ENCODE peak calls at places on chromosomes 11 and 22, in ten cellular contexts. E, I, X, T, N, M, D, Y, V and F are unnamed samples.

GRCh38 chr11:64230985-64231365 is 627 bp downstream of the DNAJC4 start:
- DNase-seq in E (no peak), I (no peak), X (no peak), T (peak), N (no peak), M (no peak), D (no peak), Y (no peak), V (no peak), F (no peak)

GRCh38 chr22:50735739-50736030 is 2.3 kb upstream of the ACR start:
- DNase-seq in E (no peak), I (no peak), X (no peak), T (no peak), N (no peak), M (no peak), D (no peak), Y (no peak), V (no peak), F (no peak)

GRCh38 chr11:73323464-73323863 is 15.4 kb downstream of the ARHGEF17 start:
- DNase-seq in E (no peak), I (no peak), X (no peak), T (no peak), N (no peak), M (no peak), D (no peak), Y (no peak), V (peak), F (no peak)

GRCh38 chr22:38074181-38075104 is 9.5 kb downstream of the SLC16A8 start:
- DNase-seq in E (no peak), I (no peak), X (no peak), T (no peak), N (no peak), M (no peak), D (no peak), Y (no peak), V (no peak), F (no peak)

GRCh38 chr11:126115253-126115540 is 52.5 kb upstream of the CDON start:
- DNase-seq in E (no peak), I (peak), X (no peak), T (no peak), N (no peak), M (no peak), D (no peak), Y (no peak), V (no peak), F (no peak)

GRCh38 chr11:131762346-131763110 is 392.1 kb downstream of the NTM start:
- DNase-seq in E (no peak), I (no peak), X (no peak), T (no peak), N (no peak), M (no peak), D (no peak), Y (no peak), V (peak), F (no peak)

GRCh38 chr22:42228480-42228879 is 42.0 kb downstream of the TCF20 start:
- DNase-seq in E (no peak), I (no peak), X (no peak), T (no peak), N (no peak), M (no peak), D (no peak), Y (no peak), V (peak), F (no peak)

GRCh38 chr11:100719809-100720221 is 32.7 kb downstream of the ARHGAP42 start:
- DNase-seq in E (no peak), I (peak), X (no peak), T (no peak), N (no peak), M (peak), D (no peak), Y (no peak), V (peak), F (no peak)

GRCh38 chr11:64032050-64032449 is 3.7 kb upstream of the FLRT1 start:
- DNase-seq in E (no peak), I (no peak), X (no peak), T (no peak), N (no peak), M (no peak), D (no peak), Y (no peak), V (no peak), F (no peak)

GRCh38 chr11:29231586-29231985 is 785.2 kb downstream of the KCNA4 start:
- DNase-seq in E (no peak), I (no peak), X (no peak), T (no peak), N (no peak), M (no peak), D (no peak), Y (no peak), V (no peak), F (no peak)

GRCh38 chr11:1568451-1568911 is 3.6 kb downstream of the DUSP8 start:
- DNase-seq in E (no peak), I (peak), X (no peak), T (no peak), N (peak), M (no peak), D (no peak), Y (no peak), V (no peak), F (no peak)

GRCh38 chr22:40320687-40321086 is 25.6 kb upstream of the ADSL start:
- DNase-seq in E (no peak), I (no peak), X (no peak), T (no peak), N (no peak), M (no peak), D (no peak), Y (no peak), V (no peak), F (no peak)

GRCh38 chr11:46106530-46107407 is 14.5 kb downstream of the PHF21A start:
- DNase-seq in E (no peak), I (no peak), X (no peak), T (peak), N (no peak), M (no peak), D (no peak), Y (no peak), V (peak), F (no peak)

GRCh38 chr11:64384039-64384737 is 25.2 kb downstream of the RPS6KA4 start:
- DNase-seq in E (no peak), I (peak), X (no peak), T (no peak), N (no peak), M (no peak), D (no peak), Y (no peak), V (no peak), F (no peak)

GRCh38 chr11:18191376-18191775 is 18.7 kb downstream of the MRGPRX4 start:
- DNase-seq in E (no peak), I (no peak), X (no peak), T (peak), N (no peak), M (no peak), D (no peak), Y (no peak), V (no peak), F (no peak)

GRCh38 chr22:46084943-46085830 is 65.1 kb upstream of the PPARA start:
- DNase-seq in E (no peak), I (peak), X (no peak), T (no peak), N (no peak), M (no peak), D (no peak), Y (no peak), V (peak), F (no peak)

GRCh38 chr11:27300974-27301373 is 62.0 kb downstream of the CCDC34 start:
- DNase-seq in E (no peak), I (no peak), X (no peak), T (no peak), N (no peak), M (no peak), D (no peak), Y (no peak), V (no peak), F (no peak)

GRCh38 chr11:75298191-75298590 is 53.3 kb downstream of the ARRB1 start:
- DNase-seq in E (no peak), I (no peak), X (no peak), T (no peak), N (no peak), M (no peak), D (no peak), Y (no peak), V (no peak), F (no peak)

GRCh38 chr11:118437736-118438125 is 1.4 kb downstream of the KMT2A start:
- DNase-seq in E (no peak), I (peak), X (no peak), T (peak), N (peak), M (no peak), D (peak), Y (peak), V (peak), F (no peak)

GRCh38 chr11:3016861-3017260 is 24.7 kb upstream of the NAP1L4 start:
- DNase-seq in E (no peak), I (no peak), X (no peak), T (no peak), N (no peak), M (no peak), D (no peak), Y (no peak), V (no peak), F (no peak)

GRCh38 chr11:66734215-66734614 is 5.2 kb upstream of the SPTBN2 start:
- DNase-seq in E (no peak), I (no peak), X (no peak), T (no peak), N (no peak), M (no peak), D (no peak), Y (no peak), V (no peak), F (no peak)

GRCh38 chr11:30860970-30861369 is 274.8 kb upstream of the MPPED2 start:
- DNase-seq in E (no peak), I (no peak), X (no peak), T (no peak), N (no peak), M (no peak), D (no peak), Y (no peak), V (no peak), F (no peak)

GRCh38 chr22:23850136-23850611 is 7.5 kb upstream of the SLC2A11 start:
- DNase-seq in E (no peak), I (peak), X (no peak), T (no peak), N (no peak), M (no peak), D (no peak), Y (no peak), V (no peak), F (no peak)

GRCh38 chr22:19149962-19150361 is at the start of gene GSC2:
- DNase-seq in E (no peak), I (no peak), X (no peak), T (no peak), N (no peak), M (no peak), D (no peak), Y (no peak), V (no peak), F (no peak)

GRCh38 chr11:12800032-12800671 is 125.9 kb downstream of the TEAD1 start:
- DNase-seq in E (no peak), I (peak), X (no peak), T (no peak), N (no peak), M (peak), D (no peak), Y (no peak), V (no peak), F (no peak)

GRCh38 chr11:61004037-61004641 is 32.7 kb downstream of the CD6 start:
- DNase-seq in E (no peak), I (no peak), X (no peak), T (no peak), N (no peak), M (no peak), D (peak), Y (no peak), V (no peak), F (no peak)

GRCh38 chr11:113329725-113330124 is 15.3 kb downstream of the TTC12 start:
- DNase-seq in E (no peak), I (no peak), X (no peak), T (no peak), N (no peak), M (no peak), D (no peak), Y (no peak), V (no peak), F (no peak)

GRCh38 chr11:128733440-128734115 is 39.7 kb downstream of the FLI1 start:
- DNase-seq in E (no peak), I (no peak), X (no peak), T (no peak), N (no peak), M (no peak), D (no peak), Y (peak), V (no peak), F (no peak)

GRCh38 chr22:40383905-40384304 is 13.5 kb downstream of the SGSM3 start:
- DNase-seq in E (no peak), I (no peak), X (no peak), T (peak), N (no peak), M (no peak), D (no peak), Y (no peak), V (no peak), F (no peak)

GRCh38 chr11:13214276-13214865 is 63.2 kb upstream of the BMAL1 start:
- DNase-seq in E (no peak), I (no peak), X (no peak), T (no peak), N (no peak), M (no peak), D (no peak), Y (no peak), V (no peak), F (no peak)

GRCh38 chr22:49487950-49488349 is 339.7 kb downstream of the BRD1 start:
- DNase-seq in E (no peak), I (no peak), X (no peak), T (no peak), N (no peak), M (peak), D (no peak), Y (no peak), V (no peak), F (no peak)

GRCh38 chr11:1740786-1741530 is 9.4 kb downstream of the IFITM10 start:
- DNase-seq in E (no peak), I (peak), X (no peak), T (no peak), N (no peak), M (no peak), D (no peak), Y (no peak), V (no peak), F (no peak)

GRCh38 chr11:37861671-37862070 is 1263.6 kb upstream of the RAG2 start:
- DNase-seq in E (no peak), I (no peak), X (no peak), T (no peak), N (no peak), M (no peak), D (no peak), Y (no peak), V (no peak), F (no peak)

GRCh38 chr22:30864441-30865420 is 103.8 kb downstream of the MORC2 start:
- DNase-seq in E (no peak), I (peak), X (no peak), T (no peak), N (no peak), M (no peak), D (no peak), Y (no peak), V (no peak), F (no peak)

GRCh38 chr11:27313157-27313821 is 49.7 kb downstream of the CCDC34 start:
- DNase-seq in E (no peak), I (no peak), X (no peak), T (no peak), N (no peak), M (no peak), D (no peak), Y (no peak), V (no peak), F (no peak)

GRCh38 chr22:37633082-37633692 is 6.3 kb upstream of the SH3BP1 start:
- DNase-seq in E (no peak), I (no peak), X (no peak), T (no peak), N (peak), M (no peak), D (no peak), Y (no peak), V (no peak), F (no peak)

GRCh38 chr22:50044485-50045143 is 13.5 kb downstream of the TTLL8 start:
- DNase-seq in E (no peak), I (no peak), X (no peak), T (no peak), N (no peak), M (no peak), D (no peak), Y (no peak), V (no peak), F (no peak)

GRCh38 chr22:39308614-39309363 is 10.6 kb downstream of the RPL3 start:
- DNase-seq in E (no peak), I (no peak), X (no peak), T (peak), N (no peak), M (peak), D (no peak), Y (no peak), V (no peak), F (no peak)